ENCODE peak calls at places on chromosomes 2 and 18, in five cellular contexts. Z is pulmonary artery endothelial cell; P is HTR-8/SVneo; Q is activated naive CD8-positive, alpha-beta T cell treated with anti-CD3 and anti-CD28 coated beads, Interleukin-2, amount 10 ng/mL, durations not matched to agents 7 days and 5 days; I is NCI-H1417 treated with DMSO at 0.1 percent for 48 hours. T is an unnamed sample.

GRCh38 chr2:46181789-46182530 is 115.2 kb upstream of the EPAS1 start:
- DNase-seq in Z (no peak), I (no peak), Q (no peak), P (no peak), T (no peak)

GRCh38 chr2:172253190-172254052 is 150.7 kb upstream of the DLX2 start:
- DNase-seq in Q (peak; percentile 38), P (peak; percentile 89), Z (peak; percentile 99), I (no peak), T (peak; percentile 100)

GRCh38 chr2:147026664-147027278 is 818.1 kb upstream of the ACVR2A start:
- DNase-seq in Q (no peak), I (no peak), Z (no peak), P (peak; percentile 47), T (peak; percentile 36)

GRCh38 chr2:85668009-85668856 is at the start of gene SFTPB:
- DNase-seq in I (no peak), P (no peak), Z (no peak), Q (no peak), T (peak; percentile 36)

GRCh38 chr2:26522325-26523120 is 44.6 kb upstream of the OTOF start:
- DNase-seq in I (no peak), Z (no peak), Q (no peak), P (no peak), T (no peak)

GRCh38 chr2:95025406-95026319 is at the start of gene MAL:
- DNase-seq in Q (peak; percentile 76), Z (no peak), I (no peak), P (no peak), T (no peak)

GRCh38 chr2:237456200-237456731 is 30.8 kb upstream of the MLPH start:
- DNase-seq in Q (no peak), I (no peak), Z (no peak), P (no peak), T (peak; percentile 82)

GRCh38 chr2:190413421-190413820 is 5.3 kb downstream of the MFSD6 start:
- DNase-seq in Z (peak; percentile 7), Q (no peak), P (no peak), I (no peak), T (peak; percentile 63)

GRCh38 chr2:8564475-8564874 is 117.4 kb upstream of the ID2 start:
- DNase-seq in Q (no peak), Z (no peak), P (no peak), I (no peak), T (no peak)

GRCh38 chr18:12580630-12581342 is 77.1 kb downstream of the SPIRE1 start:
- DNase-seq in Q (no peak), I (no peak), Z (no peak), P (no peak), T (no peak)

GRCh38 chr2:196315388-196316049 is 144.1 kb upstream of the STK17B start:
- DNase-seq in Q (no peak), I (no peak), Z (no peak), P (no peak), T (peak; percentile 28)

GRCh38 chr2:233295891-233296290 is 11.7 kb upstream of the SAG start:
- DNase-seq in I (no peak), Q (peak; percentile 23), Z (no peak), P (no peak), T (no peak)

GRCh38 chr2:10935953-10936942 is 24.5 kb downstream of the KCNF1 start:
- DNase-seq in Z (peak; percentile 91), I (no peak), Q (no peak), P (peak; percentile 91), T (peak; percentile 95)

GRCh38 chr18:10454800-10455550 is 540 bp downstream of the APCDD1 start:
- DNase-seq in Q (no peak), P (no peak), Z (no peak), I (no peak), T (peak; percentile 5)

GRCh38 chr18:62152844-62153243 is 34.0 kb downstream of the PIGN start:
- DNase-seq in P (no peak), Q (no peak), I (no peak), Z (no peak), T (no peak)

GRCh38 chr2:178101321-178102079 is 10.7 kb upstream of the RBM45 start:
- DNase-seq in I (no peak), P (no peak), Q (no peak), Z (no peak), T (peak; percentile 22)

GRCh38 chr2:148876589-148877402 is 1.8 kb downstream of the KIF5C start:
- DNase-seq in P (no peak), Z (no peak), I (peak; percentile 71), Q (peak; percentile 41), T (no peak)

GRCh38 chr2:60532421-60532820 is 21.0 kb downstream of the BCL11A start:
- DNase-seq in Z (no peak), I (no peak), P (no peak), Q (no peak), T (no peak)

GRCh38 chr2:241015439-241015838 is 17.0 kb downstream of the SNED1 start:
- DNase-seq in Q (no peak), I (no peak), P (no peak), Z (no peak), T (no peak)

GRCh38 chr2:195639959-195640358 is 17.1 kb upstream of the SLC39A10 start:
- DNase-seq in Q (no peak), I (no peak), P (no peak), Z (no peak), T (no peak)

GRCh38 chr2:232276084-232276738 is 102.3 kb upstream of the ALPP start:
- DNase-seq in I (no peak), Z (no peak), P (no peak), Q (no peak), T (no peak)

GRCh38 chr2:232042911-232043564 is 81.5 kb downstream of the DIS3L2 start:
- DNase-seq in I (no peak), Q (no peak), P (no peak), Z (no peak), T (no peak)

GRCh38 chr2:233643128-233643527 is 6.9 kb downstream of the UGT1A10 start:
- DNase-seq in Q (no peak), P (no peak), Z (no peak), I (no peak), T (peak; percentile 24)

GRCh38 chr2:117523267-117523666 is 291.2 kb upstream of the DDX18 start:
- DNase-seq in I (peak; percentile 46), P (no peak), Q (no peak), Z (no peak), T (peak; percentile 81)

GRCh38 chr2:26347286-26347865 is 787 bp upstream of the ADGRF3 start:
- DNase-seq in P (no peak), Q (no peak), I (no peak), Z (no peak), T (no peak)

GRCh38 chr18:63098014-63098981 is 221.3 kb downstream of the BCL2 start:
- DNase-seq in I (no peak), P (no peak), Q (peak; percentile 68), Z (no peak), T (no peak)

GRCh38 chr2:16071865-16072637 is 131.7 kb downstream of the MYCN start:
- DNase-seq in Q (no peak), Z (no peak), P (no peak), I (no peak), T (no peak)

GRCh38 chr2:191045141-191045540 is 31.2 kb upstream of the STAT1 start:
- DNase-seq in I (no peak), Z (no peak), P (no peak), Q (no peak), T (no peak)

GRCh38 chr2:160910681-160911080 is 249.5 kb upstream of the TANK start:
- DNase-seq in Z (no peak), I (no peak), Q (no peak), P (no peak), T (peak; percentile 24)

GRCh38 chr2:127620867-127621266 is 25.1 kb upstream of the GPR17 start:
- DNase-seq in Q (no peak), Z (no peak), P (no peak), I (no peak), T (no peak)

GRCh38 chr2:54915101-54915500 is 135.2 kb downstream of the RTN4 start:
- DNase-seq in I (no peak), P (no peak), Z (no peak), Q (no peak), T (no peak)

GRCh38 chr2:231297108-231297908 is 98.2 kb upstream of the B3GNT7 start:
- DNase-seq in P (peak; percentile 78), Z (peak; percentile 29), Q (peak; percentile 39), I (no peak), T (peak; percentile 51)

GRCh38 chr18:57585846-57586242 is 658 bp downstream of the FECH start:
- DNase-seq in Q (no peak), I (no peak), Z (no peak), P (no peak), T (peak; percentile 11)

GRCh38 chr18:10122116-10122515 is 208.3 kb downstream of the VAPA start:
- DNase-seq in Q (no peak), P (peak; percentile 84), I (peak; percentile 75), Z (no peak), T (peak; percentile 53)

GRCh38 chr2:233007270-233007669 is 5.8 kb downstream of the NGEF start:
- DNase-seq in Z (no peak), P (no peak), I (no peak), Q (no peak), T (no peak)

GRCh38 chr2:97758131-97758705 is 44.8 kb downstream of the ZAP70 start:
- DNase-seq in Q (no peak), I (no peak), P (no peak), Z (no peak), T (no peak)

GRCh38 chr2:169709335-169709734 is 15.1 kb downstream of the PHOSPHO2 start:
- DNase-seq in Z (no peak), I (no peak), Q (no peak), P (no peak), T (no peak)

T was measured in MCF 10A.